ENCODE peak calls at places on chromosomes 16 and 17, in four cellular contexts. T, V, N and E are unnamed samples.

GRCh38 chr17:37710344-37710886 is 34.4 kb downstream of the HNF1B start:
- DNase-seq in N (peak; percentile 44), V (peak; percentile 71), T (peak; percentile 73), E (peak; percentile 40)

GRCh38 chr17:32634167-32634566 is 147.4 kb downstream of the CDK5R1 start:
- DNase-seq in V (no peak), T (no peak), N (no peak), E (no peak)

GRCh38 chr16:7513429-7513828 is 180.8 kb downstream of the RBFOX1 start:
- DNase-seq in N (peak; percentile 39), T (peak; percentile 61), V (peak; percentile 31), E (peak; percentile 32)

GRCh38 chr17:40415390-40415789 is 2.3 kb downstream of the TOP2A start:
- DNase-seq in V (no peak), N (peak; percentile 42), T (no peak), E (peak; percentile 49)

GRCh38 chr16:79651363-79651762 is 50.8 kb upstream of the MAF start:
- DNase-seq in N (no peak), V (no peak), T (no peak), E (no peak)

GRCh38 chr16:11084484-11085024 is 140.2 kb downstream of the CLEC16A start:
- DNase-seq in T (no peak), N (peak; percentile 57), V (no peak), E (no peak)

GRCh38 chr17:29642171-29642611 is 19.5 kb upstream of the CORO6 start:
- DNase-seq in T (no peak), V (no peak), N (no peak), E (peak; percentile 63)

GRCh38 chr16:6483634-6484033 is 849.0 kb upstream of the RBFOX1 start:
- DNase-seq in T (peak; percentile 65), N (no peak), V (no peak), E (peak; percentile 69)

GRCh38 chr17:73458191-73458590 is 146.4 kb upstream of the CDC42EP4 start:
- DNase-seq in T (no peak), V (no peak), N (no peak), E (no peak)

GRCh38 chr17:8976638-8977037 is 11.1 kb upstream of the PIK3R5 start:
- DNase-seq in V (no peak), N (no peak), T (no peak), E (no peak)

GRCh38 chr16:65524997-65525396 is 403.1 kb upstream of the CDH11 start:
- DNase-seq in V (no peak), T (no peak), N (no peak), E (no peak)

GRCh38 chr17:59479141-59479540 is 86.3 kb upstream of the DHX40 start:
- DNase-seq in T (no peak), V (no peak), N (no peak), E (no peak)

GRCh38 chr17:73304971-73305786 is 6.6 kb downstream of the CDC42EP4 start:
- DNase-seq in V (peak; percentile 52), N (peak; percentile 87), T (peak; percentile 63), E (no peak)

GRCh38 chr17:46732754-46733398 is 85.6 kb downstream of the WNT3 start:
- DNase-seq in V (peak; percentile 79), T (peak; percentile 71), N (no peak), E (no peak)

GRCh38 chr16:54655171-54655590 is 275.5 kb upstream of the IRX5 start:
- DNase-seq in T (peak; percentile 52), V (peak; percentile 20), N (no peak), E (no peak)

GRCh38 chr17:83173180-83173996 is 94.0 kb downstream of the METRNL start:
- DNase-seq in N (no peak), V (peak; percentile 11), T (no peak), E (no peak)

GRCh38 chr17:63162406-63163157 is 196.5 kb downstream of the TANC2 start:
- DNase-seq in N (no peak), T (no peak), V (no peak), E (no peak)

GRCh38 chr17:10070690-10071089 is 127.7 kb downstream of the GAS7 start:
- DNase-seq in N (no peak), V (no peak), T (no peak), E (no peak)

GRCh38 chr16:57508084-57508425 is 21.8 kb upstream of the DOK4 start:
- DNase-seq in T (no peak), V (no peak), N (no peak), E (peak; percentile 75)

GRCh38 chr16:75188832-75189477 is 18.0 kb downstream of the CTRB2 start:
- DNase-seq in N (no peak), T (no peak), V (no peak), E (no peak)

GRCh38 chr17:48825446-48826381 is 5.1 kb upstream of the CALCOCO2 start:
- DNase-seq in V (no peak), N (peak; percentile 71), T (no peak), E (no peak)

GRCh38 chr17:72775237-72775636 is 317.3 kb downstream of the SLC39A11 start:
- DNase-seq in V (no peak), N (no peak), T (no peak), E (no peak)

DNA sequence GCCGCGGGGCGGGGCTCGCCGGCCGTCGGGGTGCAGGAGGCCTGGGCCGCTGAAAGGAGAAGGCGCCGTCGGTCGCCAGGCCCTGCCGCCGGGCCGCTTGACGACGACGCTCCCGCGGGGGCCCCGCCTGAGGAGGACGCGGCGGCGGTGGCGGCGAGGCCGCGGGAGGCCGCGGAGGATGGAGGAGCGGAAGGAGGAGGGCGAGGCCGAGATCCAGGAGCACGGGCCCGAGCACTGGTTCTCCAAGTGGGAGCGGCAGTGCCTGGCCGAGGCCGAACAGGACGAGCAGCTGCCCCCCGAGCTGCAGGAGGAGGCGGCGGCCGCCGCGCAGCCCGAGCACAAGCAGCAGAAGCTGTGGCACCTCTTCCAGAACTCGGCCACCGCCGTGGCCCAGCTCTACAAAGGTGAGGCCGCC is 430 bp downstream of the HAPSTR1 start:
- DNase-seq in T (peak; percentile 61), N (peak; percentile 45), V (peak; percentile 31), E (no peak)
- TF ChIP-seq TEAD4 in T (no peak), N (no peak), V (no peak), E (no peak)

DNA sequence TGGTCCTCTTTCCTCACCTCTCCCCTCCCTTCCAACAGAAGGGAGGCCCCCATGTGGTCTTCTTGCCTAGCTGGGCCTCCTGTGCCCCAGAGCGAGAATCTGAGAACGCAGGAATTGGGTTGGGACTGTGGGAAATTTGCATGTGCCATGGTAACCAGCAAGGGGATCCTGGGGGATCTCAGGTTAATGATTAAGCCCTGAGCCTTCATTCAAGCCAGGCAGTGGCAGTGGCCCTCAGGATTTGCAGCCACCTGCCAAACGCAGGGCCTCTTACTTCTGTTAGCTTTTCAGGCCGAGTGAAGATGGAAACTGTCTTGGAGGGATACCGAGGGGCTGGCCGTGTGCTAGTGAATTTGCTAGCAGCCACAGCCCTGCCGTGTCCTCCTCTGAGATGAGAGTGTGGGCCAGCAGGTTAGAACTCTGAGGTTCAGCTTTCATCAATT is 40.3 kb downstream of the KSR1 start:
- DNase-seq in N (no peak), T (no peak), V (no peak), E (no peak)
- TF ChIP-seq TEAD4 in N (no peak), T (no peak), V (no peak), E (no peak)

GRCh38 chr16:17275989-17276530 is 194.7 kb downstream of the XYLT1 start:
- DNase-seq in T (no peak), N (no peak), V (no peak), E (no peak)

GRCh38 chr16:17277981-17278381 is 192.8 kb downstream of the XYLT1 start:
- DNase-seq in N (peak; percentile 22), V (peak; percentile 62), T (peak; percentile 59), E (no peak)

GRCh38 chr16:17281052-17281451 is 189.7 kb downstream of the XYLT1 start:
- DNase-seq in T (no peak), N (no peak), V (no peak), E (no peak)

GRCh38 chr16:17276610-17277009 is 194.2 kb downstream of the XYLT1 start:
- DNase-seq in N (no peak), V (no peak), T (no peak), E (no peak)

GRCh38 chr16:17278988-17279387 is 191.8 kb downstream of the XYLT1 start:
- DNase-seq in T (no peak), V (no peak), N (no peak), E (no peak)
- TF ChIP-seq TEAD4 in T (no peak), V (no peak), N (no peak), E (no peak)

GRCh38 chr16:2027024-2028010 is 615 bp downstream of the NHERF2 start:
- DNase-seq in V (no peak), N (no peak), T (peak; percentile 66), E (peak; percentile 72)
- TF ChIP-seq TEAD4 in V (no peak), N (no peak), T (no peak), E (no peak)